ENCODE peak calls at places on chromosomes 5 and 9, in eight cellular contexts. H is Caki2; P is T-helper 1 cell; X is bronchial epithelial cell; M is NCI-H2081; N is substantia nigra; C is activated naive CD8-positive, alpha-beta T cell treated with anti-CD3 and anti-CD28 coated beads, Interleukin-2, amount 50 U/mL, for 16 hours; T is NK-92 treated with Interleukin-12 subunit alpha and Interleukin-12 subunit beta, amount 100 ng/mL, for 24 hours. B is an unnamed sample.
A peak's percentile ranks its signal among the peaks of the same experiment; 100 is the strongest.

GRCh38 chr9:29393064-29393463 is 1819.8 kb upstream of the C9orf72 start:
- DNase-seq in H (no peak), C (no peak), N (no peak), T (no peak), P (no peak), M (no peak), X (no peak), B (no peak)

GRCh38 chr9:90310523-90310879 is 332.1 kb downstream of the DIRAS2 start:
- DNase-seq in T (no peak), H (no peak), P (no peak), X (no peak), C (no peak), N (no peak), M (no peak), B (no peak)

GRCh38 chr5:71782771-71783770 is 64.0 kb downstream of the CARTPT start:
- DNase-seq in C (no peak), T (peak; percentile 24), X (peak; percentile 56), N (peak; percentile 81), M (peak; percentile 77), H (peak; percentile 67), P (no peak), B (peak; percentile 75)

GRCh38 chr5:104062495-104063377 is 500.1 kb upstream of the NUDT12 start:
- DNase-seq in X (peak; percentile 17), P (no peak), N (no peak), M (no peak), H (no peak), C (no peak), T (no peak), B (no peak)

GRCh38 chr5:131163315-131164119 is 1.5 kb downstream of the HINT1 start:
- DNase-seq in X (peak; percentile 39), T (no peak), M (no peak), C (no peak), N (no peak), H (peak; percentile 22), P (no peak), B (peak; percentile 19)

GRCh38 chr9:95098391-95098921 is 219.1 kb downstream of the FANCC start:
- DNase-seq in N (no peak), T (no peak), H (no peak), P (no peak), M (no peak), X (no peak), C (no peak), B (no peak)

GRCh38 chr9:121376214-121376830 is 6.3 kb upstream of the STOM start:
- DNase-seq in P (no peak), H (no peak), X (no peak), M (no peak), N (no peak), C (no peak), T (no peak), B (no peak)

GRCh38 chr9:130319300-130319699 is 53.7 kb downstream of the HMCN2 start:
- DNase-seq in H (no peak), M (no peak), T (no peak), N (no peak), X (no peak), P (no peak), C (no peak), B (no peak)

GRCh38 chr5:66829826-66830225 is 233.6 kb downstream of the MAST4 start:
- DNase-seq in P (no peak), X (peak; percentile 90), T (no peak), C (no peak), M (no peak), N (no peak), H (no peak), B (peak; percentile 63)

GRCh38 chr9:127214421-127215265 is 49.9 kb upstream of the GARNL3 start:
- DNase-seq in P (peak; percentile 38), M (peak; percentile 66), C (peak; percentile 29), X (peak; percentile 70), H (peak; percentile 51), T (peak; percentile 30), N (peak; percentile 26), B (peak; percentile 64)